ENCODE peak calls at places on chromosome 12, in nine cellular contexts. P is fibroblast of the aortic adventitia; W is mesothelial cell of epicardium; C is lung; X is CD4-positive, alpha-beta T cell; O is choroid plexus epithelial cell; G is AG10803; Z is HFF-Myc; S is heart left ventricle. M is an unnamed sample.

GRCh38 chr12:4787965-4788364 is 67.8 kb downstream of the GALNT8 start:
- DNase-seq in G (no peak), W (no peak), X (no peak), P (no peak), S (no peak), Z (no peak), O (no peak), C (no peak), M (no peak)

GRCh38 chr12:80186727-80187217 is 87.4 kb downstream of the OTOGL start:
- DNase-seq in S (peak), G (peak), Z (peak), X (no peak), W (peak), P (peak), C (peak), O (peak), M (no peak)

GRCh38 chr12:39294712-39295111 is 148.2 kb downstream of the KIF21A start:
- DNase-seq in X (no peak), W (no peak), S (no peak), O (no peak), G (no peak), C (no peak), P (no peak), Z (no peak), M (no peak)

GRCh38 chr12:122348505-122348904 is 74.0 kb downstream of the CLIP1 start:
- DNase-seq in G (no peak), Z (no peak), C (no peak), P (no peak), X (no peak), O (no peak), W (no peak), S (no peak), M (no peak)

GRCh38 chr12:51056242-51056641 is 8.1 kb downstream of the LETMD1 start:
- DNase-seq in Z (no peak), W (no peak), S (no peak), P (peak), C (peak), X (no peak), G (peak), O (peak), M (no peak)

GRCh38 chr12:95218852-95219171 is 1.2 kb downstream of the VEZT start:
- DNase-seq in O (peak), X (peak), C (no peak), G (no peak), P (no peak), W (no peak), S (no peak), Z (no peak), M (no peak)

GRCh38 chr12:119417440-119417839 is 82.9 kb downstream of the CCDC60 start:
- DNase-seq in Z (no peak), W (no peak), O (no peak), S (no peak), G (no peak), P (no peak), X (no peak), C (no peak), M (no peak)

GRCh38 chr12:112979281-112979680 is 962 bp downstream of the OAS2 start:
- DNase-seq in C (no peak), Z (no peak), O (no peak), W (no peak), X (peak), G (no peak), S (no peak), P (no peak), M (no peak)

GRCh38 chr12:107399061-107399460 is 286.5 kb upstream of the PWP1 start:
- DNase-seq in Z (no peak), S (no peak), G (peak), C (no peak), P (peak), X (no peak), O (peak), W (no peak), M (no peak)

GRCh38 chr12:18502422-18502821 is 235.4 kb downstream of the PLCZ1 start:
- DNase-seq in Z (no peak), G (no peak), C (no peak), O (no peak), W (no peak), P (no peak), X (no peak), S (no peak), M (no peak)

GRCh38 chr12:66716522-66716921 is 37.6 kb upstream of the GRIP1 start:
- DNase-seq in O (no peak), P (no peak), W (no peak), X (no peak), G (no peak), Z (no peak), C (no peak), S (no peak), M (no peak)

GRCh38 chr12:63966603-63966975 is 122.1 kb downstream of the SRGAP1 start:
- DNase-seq in X (no peak), P (no peak), W (no peak), C (no peak), G (no peak), O (no peak), S (no peak), Z (no peak), M (no peak)

GRCh38 chr12:12582895-12583303 is 20.2 kb upstream of the DUSP16 start:
- DNase-seq in P (no peak), S (no peak), X (no peak), Z (no peak), O (peak), W (no peak), C (peak), G (peak), M (no peak)

GRCh38 chr12:76003263-76003640 is 28.3 kb downstream of the PHLDA1 start:
- DNase-seq in X (no peak), G (no peak), P (no peak), Z (no peak), S (no peak), O (no peak), W (no peak), C (no peak), M (no peak)

GRCh38 chr12:105933671-105934665 is 204.8 kb downstream of the NUAK1 start:
- DNase-seq in P (peak), Z (peak), O (peak), C (peak), W (no peak), G (peak), X (no peak), S (no peak), M (no peak)

GRCh38 chr12:100554608-100555077 is 18.8 kb upstream of the GAS2L3 start:
- DNase-seq in Z (peak), C (no peak), P (peak), S (no peak), W (no peak), O (peak), X (no peak), G (peak), M (no peak)

GRCh38 chr12:103840399-103840880 is 594 bp downstream of the NT5DC3 start:
- DNase-seq in G (no peak), C (no peak), S (peak), P (peak), W (no peak), Z (no peak), O (no peak), X (no peak), M (no peak)

GRCh38 chr12:5808956-5809355 is 136.1 kb downstream of the ANO2 start:
- DNase-seq in G (peak), S (no peak), X (no peak), Z (peak), W (no peak), C (no peak), O (no peak), P (no peak), M (no peak)

GRCh38 chr12:101563197-101563596 is 31.6 kb upstream of the MYBPC1 start:
- DNase-seq in O (no peak), G (no peak), P (no peak), Z (no peak), W (no peak), S (no peak), C (no peak), X (no peak), M (no peak)

GRCh38 chr12:124240493-124240892 is 54.4 kb upstream of the RFLNA start:
- DNase-seq in W (no peak), G (no peak), P (no peak), C (no peak), X (no peak), O (peak), S (no peak), Z (peak), M (no peak)

GRCh38 chr12:125160556-125160955 is 95.3 kb downstream of the AACS start:
- DNase-seq in Z (no peak), S (no peak), P (no peak), X (no peak), O (no peak), W (no peak), G (no peak), C (no peak), M (no peak)

GRCh38 chr12:97272471-97272870 is 190.1 kb upstream of the RMST start:
- DNase-seq in X (no peak), P (no peak), W (no peak), Z (no peak), C (no peak), G (no peak), S (no peak), O (no peak), M (no peak)

GRCh38 chr12:97267166-97267565 is 195.4 kb upstream of the RMST start:
- DNase-seq in G (no peak), O (no peak), Z (no peak), C (no peak), W (no peak), S (no peak), P (no peak), X (no peak), M (no peak)

GRCh38 chr12:97267803-97268202 is 194.8 kb upstream of the RMST start:
- DNase-seq in C (no peak), W (no peak), Z (no peak), G (no peak), O (no peak), X (no peak), P (no peak), S (no peak), M (no peak)
- TF ChIP-seq CTCF in C (no peak), W (no peak), Z (no peak), G (no peak), O (no peak), X (no peak), P (no peak), S (no peak), M (no peak)

DNA sequence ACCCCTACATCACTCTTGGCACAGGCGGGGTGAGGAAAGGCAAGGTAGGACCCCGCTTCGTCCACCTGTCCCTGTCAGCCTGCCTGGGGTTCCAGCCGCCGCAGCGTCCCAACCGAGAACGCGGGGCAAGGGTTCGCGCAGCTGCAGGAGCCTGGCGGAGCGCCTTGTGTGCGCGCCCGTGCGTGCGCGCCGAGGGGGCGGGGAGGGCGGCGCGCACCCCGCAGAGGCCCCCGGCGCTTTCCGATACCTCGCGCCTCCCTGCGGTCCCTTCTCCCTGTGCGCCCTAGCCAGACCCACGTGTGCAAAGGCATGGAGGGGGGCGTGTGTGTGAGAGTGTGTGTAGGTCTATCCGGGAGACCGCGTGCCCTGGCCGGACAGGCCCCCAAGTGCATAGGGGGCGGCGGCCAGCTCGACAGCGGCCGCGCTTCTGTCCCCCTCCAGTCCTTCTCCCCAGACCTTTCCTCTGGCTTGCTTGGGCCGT is 122.4 kb downstream of the TSPAN9 start:
- DNase-seq in W (peak), C (no peak), O (peak), Z (no peak), G (no peak), X (no peak), S (peak), P (peak), M (no peak)
- TF ChIP-seq CTCF in W (no peak), C (no peak), O (no peak), Z (no peak), G (no peak), X (no peak), S (no peak), P (no peak), M (no peak)

GRCh38 chr12:127386723-127387122 is 880.2 kb upstream of the TMEM132C start:
- DNase-seq in O (no peak), G (no peak), P (no peak), W (no peak), C (no peak), S (no peak), X (no peak), Z (no peak), M (no peak)

GRCh38 chr12:127381681-127382080 is 885.3 kb upstream of the TMEM132C start:
- DNase-seq in S (no peak), Z (no peak), C (no peak), G (peak), X (no peak), O (peak), P (no peak), W (no peak), M (no peak)

GRCh38 chr12:127383281-127383680 is 883.7 kb upstream of the TMEM132C start:
- DNase-seq in S (no peak), X (no peak), O (no peak), Z (no peak), C (no peak), G (peak), W (no peak), P (peak), M (no peak)

GRCh38 chr12:127381043-127381668 is 885.8 kb upstream of the TMEM132C start:
- DNase-seq in C (no peak), S (peak), O (peak), X (no peak), P (peak), G (peak), Z (no peak), W (peak), M (peak)
- TF ChIP-seq CTCF in C (peak), S (peak), O (peak), X (peak), P (peak), G (peak), Z (peak), W (peak), M (peak)

GRCh38 chr12:14774074-14774943 is 29.0 kb downstream of the WBP11 start:
- DNase-seq in Z (peak), S (peak), X (peak), G (peak), C (peak), W (peak), P (peak), O (peak), M (peak)
- TF ChIP-seq CTCF in Z (no peak), S (peak), X (no peak), G (peak), C (no peak), W (peak), P (no peak), O (no peak), M (peak)

DNA sequence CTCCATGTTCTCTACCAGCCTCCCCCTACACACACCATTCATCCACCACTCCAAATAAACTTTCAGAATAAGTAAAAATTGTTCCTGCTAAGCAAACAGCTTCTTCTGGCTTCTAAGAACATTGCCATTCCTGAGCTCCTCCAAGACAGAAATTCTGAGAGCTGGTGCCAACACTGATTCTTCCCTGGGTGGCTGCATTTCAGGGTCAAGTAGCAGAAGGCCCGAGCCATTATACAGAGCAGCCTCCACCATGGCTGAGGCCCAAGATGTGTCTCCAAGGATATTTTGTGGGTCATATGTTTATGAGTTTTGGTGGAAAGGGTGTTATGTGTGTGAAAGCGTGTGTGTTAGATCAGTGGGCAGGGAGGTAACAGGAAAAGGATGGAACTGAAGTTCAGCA is 3.5 kb upstream of the RND1 start:
- DNase-seq in S (no peak), P (no peak), O (no peak), G (no peak), X (no peak), Z (no peak), C (no peak), W (no peak), M (no peak)
- TF ChIP-seq CTCF in S (no peak), P (no peak), O (no peak), G (no peak), X (no peak), Z (no peak), C (no peak), W (no peak), M (no peak)

DNA sequence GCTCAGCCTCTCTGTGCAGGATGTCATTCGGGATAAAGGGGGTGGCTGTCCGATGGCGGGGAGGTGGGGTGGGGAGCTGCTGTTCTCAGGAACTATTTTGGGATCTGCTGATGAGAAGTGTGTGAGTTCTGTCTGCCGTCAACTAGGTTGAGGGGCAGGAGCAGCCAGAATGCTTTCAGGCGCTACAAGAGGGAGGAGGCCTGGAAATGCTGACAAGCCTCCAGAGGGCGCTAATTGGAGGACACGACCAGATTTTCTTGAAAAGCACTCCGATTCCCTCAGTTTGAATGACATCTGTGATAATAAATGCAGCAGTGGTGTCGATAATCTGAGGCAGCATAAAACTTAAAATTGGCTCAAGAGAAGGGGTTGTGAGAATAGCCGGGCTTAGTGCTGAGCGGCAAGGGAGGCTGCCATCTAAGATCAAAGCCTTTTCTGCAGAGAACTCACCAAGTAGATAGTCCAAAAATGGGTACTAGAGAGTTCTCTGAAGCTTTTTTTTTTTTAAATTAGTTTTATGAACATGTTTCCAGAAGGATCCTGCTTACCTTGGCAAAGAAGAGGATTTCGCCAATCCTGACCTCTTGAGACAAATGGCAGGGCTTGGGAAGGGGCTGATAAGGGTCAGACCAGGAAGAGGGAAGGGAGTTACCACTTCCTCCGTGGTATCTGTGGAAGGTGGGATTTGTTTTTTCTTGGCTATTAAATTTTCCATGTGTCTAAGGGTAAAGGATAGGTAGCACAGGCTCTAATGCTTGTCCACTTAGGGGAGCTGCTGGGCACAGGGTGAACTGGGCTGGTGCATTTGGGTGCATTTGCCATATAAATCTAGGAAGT is 94.4 kb downstream of the CRACR2A start:
- DNase-seq in X (peak), C (no peak), W (no peak), Z (no peak), G (no peak), O (peak), P (peak), S (peak), M (no peak)
- TF ChIP-seq CTCF in X (peak), C (no peak), W (no peak), Z (peak), G (peak), O (peak), P (peak), S (peak), M (peak)

GRCh38 chr12:65169311-65170244 is at the start of gene LEMD3:
- DNase-seq in O (peak), C (peak), W (peak), S (peak), P (peak), G (peak), X (peak), Z (peak), M (peak)
- TF ChIP-seq CTCF in O (peak), C (no peak), W (no peak), S (no peak), P (no peak), G (no peak), X (no peak), Z (no peak), M (no peak)

GRCh38 chr12:130819248-130819576 is 19.8 kb downstream of the STX2 start:
- DNase-seq in S (no peak), O (no peak), P (no peak), G (no peak), C (no peak), Z (no peak), X (no peak), W (no peak), M (no peak)

GRCh38 chr12:130816055-130816454 is 23.0 kb downstream of the STX2 start:
- DNase-seq in O (no peak), X (no peak), W (no peak), P (no peak), Z (no peak), S (no peak), G (no peak), C (no peak), M (no peak)

GRCh38 chr12:130817804-130818203 is 21.2 kb downstream of the STX2 start:
- DNase-seq in P (no peak), Z (no peak), G (no peak), O (no peak), S (no peak), W (no peak), X (no peak), C (no peak), M (no peak)

GRCh38 chr12:130819681-130820080 is 19.4 kb downstream of the STX2 start:
- DNase-seq in S (no peak), P (no peak), W (no peak), Z (no peak), C (no peak), O (no peak), G (no peak), X (no peak), M (no peak)

GRCh38 chr12:130818381-130819247 is 20.4 kb downstream of the STX2 start:
- DNase-seq in X (peak), O (peak), C (peak), W (peak), S (peak), Z (no peak), G (no peak), P (peak), M (peak)
- TF ChIP-seq CTCF in X (peak), O (peak), C (peak), W (peak), S (peak), Z (peak), G (peak), P (peak), M (peak)